ENCODE peak calls at places on chromosomes 5 and 9, in four cellular contexts. U is fibroblast of mammary gland, C is lung, A is ovary. M is an unnamed sample.

GRCh38 chr9:75891277-75892167 is 1.0 kb downstream of the PCSK5 start:
- DNase-seq in U (peak; percentile 30), C (peak; percentile 34), A (peak; percentile 75), M (peak; percentile 55)

GRCh38 chr9:123401879-123402513 is 46.0 kb downstream of the CRB2 start:
- DNase-seq in U (peak; percentile 45), C (no peak), A (no peak), M (peak; percentile 75)

GRCh38 chr9:91143162-91143561 is 218.6 kb downstream of the AUH start:
- DNase-seq in U (no peak), C (no peak), A (no peak), M (no peak)

GRCh38 chr5:60674670-60675069 is 25.3 kb downstream of the DEPDC1B start:
- DNase-seq in U (no peak), C (no peak), A (no peak), M (no peak)

GRCh38 chr5:54988218-54988617 is 2.8 kb upstream of the ESM1 start:
- DNase-seq in U (no peak), C (no peak), A (no peak), M (no peak)

GRCh38 chr9:12141422-12141821 is 551.8 kb upstream of the TYRP1 start:
- DNase-seq in U (peak; percentile 2), C (no peak), A (no peak), M (no peak)

GRCh38 chr9:22645893-22646292 is 199.3 kb downstream of the DMRTA1 start:
- DNase-seq in U (peak; percentile 87), C (no peak), A (no peak), M (no peak)

GRCh38 chr5:170278611-170279500 is 18.7 kb downstream of the LCP2 start:
- DNase-seq in U (no peak), C (peak; percentile 59), A (no peak), M (peak; percentile 10)

GRCh38 chr9:8304720-8305119 is 505.1 kb upstream of the DMAC1 start:
- DNase-seq in U (no peak), C (no peak), A (no peak), M (no peak)

GRCh38 chr5:157473383-157474370 is 13.7 kb downstream of the NIPAL4 start:
- DNase-seq in U (no peak), C (no peak), A (no peak), M (peak; percentile 34)

GRCh38 chr5:135705941-135706340 is 127.2 kb upstream of the CXCL14 start:
- DNase-seq in U (no peak), C (no peak), A (no peak), M (no peak)

GRCh38 chr5:100803391-100803790 is 99.7 kb downstream of the ST8SIA4 start:
- DNase-seq in U (peak; percentile 49), C (no peak), A (no peak), M (peak; percentile 22)

GRCh38 chr9:92155221-92155620 is 40.0 kb upstream of the SPTLC1 start:
- DNase-seq in U (no peak), C (no peak), A (no peak), M (no peak)

GRCh38 chr5:9661316-9662015 is 31.3 kb upstream of the TAS2R1 start:
- DNase-seq in U (no peak), C (no peak), A (no peak), M (no peak)

GRCh38 chr5:83418659-83419321 is 52.8 kb upstream of the VCAN start:
- DNase-seq in U (no peak), C (no peak), A (no peak), M (no peak)

GRCh38 chr5:107670927-107671741 is at the start of gene EFNA5:
- DNase-seq in U (peak; percentile 48), C (peak; percentile 36), A (peak; percentile 20), M (peak; percentile 70)

GRCh38 chr9:134010310-134010709 is 15.0 kb upstream of the BRD3OS start:
- DNase-seq in U (no peak), C (no peak), A (no peak), M (no peak)

GRCh38 chr9:100473271-100474081 is 527 bp downstream of the TMEFF1 start:
- DNase-seq in U (peak; percentile 16), C (no peak), A (no peak), M (peak; percentile 31)

GRCh38 chr5:11047051-11047450 is 286.0 kb upstream of the DAP start:
- DNase-seq in U (no peak), C (no peak), A (no peak), M (no peak)

GRCh38 chr5:11045411-11045810 is 284.4 kb upstream of the DAP start:
- DNase-seq in U (no peak), C (no peak), A (no peak), M (no peak)

GRCh38 chr5:11047625-11048024 is 286.6 kb upstream of the DAP start:
- DNase-seq in U (no peak), C (no peak), A (no peak), M (no peak)

GRCh38 chr5:11044581-11044980 is 283.5 kb upstream of the DAP start:
- DNase-seq in U (no peak), C (no peak), A (no peak), M (no peak)

DNA sequence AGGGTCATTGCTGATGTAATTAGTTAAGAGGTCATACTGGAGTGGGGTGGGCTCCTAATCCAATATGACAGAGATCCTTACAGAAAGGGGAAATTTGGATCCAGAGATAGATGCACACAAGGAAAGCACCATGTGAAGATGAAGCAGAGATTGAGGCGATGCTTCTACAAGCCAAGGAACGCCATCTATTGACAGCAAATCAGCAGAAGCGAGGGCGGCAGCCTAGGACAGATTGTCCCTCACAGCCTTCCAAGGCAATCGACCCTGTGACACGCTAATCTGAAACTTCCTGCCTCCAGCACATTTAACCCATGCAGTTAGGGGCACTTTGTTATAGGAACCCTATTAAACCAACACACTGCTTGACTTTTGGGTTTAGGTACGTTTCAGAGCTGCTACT is 285.1 kb upstream of the DAP start:
- DNase-seq in U (peak; percentile 6), C (no peak), A (no peak), M (peak; percentile 28)
- TF ChIP-seq CTCF in U (no peak), C (peak; percentile 2), A (no peak), M (peak; percentile 41)

DNA sequence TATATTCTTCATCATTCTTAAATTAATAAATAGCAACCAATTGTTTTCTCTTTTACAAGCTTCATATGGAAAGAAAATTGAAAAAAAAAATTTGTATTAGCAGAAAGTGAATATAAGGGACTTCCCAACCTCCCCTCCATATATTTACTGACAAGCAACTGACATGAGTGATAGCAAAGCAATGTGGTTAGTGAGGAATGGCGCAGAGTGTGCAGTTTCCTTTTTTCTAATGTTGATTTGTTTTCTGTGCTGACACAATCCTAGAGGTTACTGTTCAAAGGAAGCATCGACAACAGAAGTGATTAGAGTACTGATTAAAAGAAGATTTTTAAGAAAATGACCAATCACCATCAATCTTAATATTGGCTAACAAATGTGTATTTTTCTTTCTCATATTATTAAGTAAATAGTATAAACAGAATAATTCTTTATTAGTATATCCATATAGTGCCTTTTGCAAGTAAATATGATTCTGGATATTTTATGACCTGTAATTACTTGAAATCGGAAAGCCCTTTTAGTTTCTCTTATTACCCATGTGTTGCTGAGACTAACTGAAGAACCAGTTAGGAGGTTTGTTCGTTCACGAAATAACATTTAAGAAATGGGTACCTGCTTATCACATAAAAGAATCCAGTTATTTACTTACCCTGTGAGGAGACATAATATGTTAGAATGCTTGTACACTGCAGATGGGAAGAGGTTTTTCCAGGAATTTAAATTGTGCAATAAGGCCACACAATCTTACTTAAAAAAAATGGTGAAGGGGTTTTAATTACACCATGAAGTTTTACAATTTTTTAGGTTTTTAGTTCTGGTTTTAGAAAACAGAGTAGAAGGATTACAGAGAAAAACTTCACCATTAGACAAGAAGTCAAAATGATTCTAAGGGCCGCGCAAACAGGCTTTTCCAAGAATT is 1.4 kb upstream of the PTGER4 start:
- DNase-seq in U (no peak), C (no peak), A (no peak), M (no peak)
- H3K4me3 ChIP-seq in U (peak overlapping the region; percentile 73), C (no peak overlapping the region), A (peak overlapping the region; percentile 63), M (peak overlapping the region; percentile 88)

GRCh38 chr5:78890663-78891379 is 94.3 kb downstream of the ARSB start:
- DNase-seq in U (no peak), C (no peak), A (no peak), M (no peak)
- TF ChIP-seq CTCF in U (no peak), C (no peak), A (no peak), M (no peak)

DNA sequence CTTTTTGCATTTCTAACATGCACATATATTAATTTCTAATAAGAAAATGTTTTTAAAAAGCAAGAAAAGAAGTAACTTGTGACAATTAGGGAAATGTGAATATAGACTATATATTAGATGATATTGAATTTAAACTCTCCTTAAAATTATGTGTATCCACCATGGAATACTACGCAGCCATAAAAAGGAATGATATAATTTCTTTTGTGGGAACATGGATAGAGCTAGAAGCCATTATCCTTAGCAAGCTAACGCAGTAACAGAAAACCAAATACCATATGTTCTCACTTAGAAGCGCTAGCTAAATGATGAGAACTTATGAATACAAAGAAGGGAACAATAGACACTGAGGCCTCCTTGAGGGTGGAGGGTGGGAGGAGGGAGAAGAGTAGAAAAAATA is 23.8 kb upstream of the AP3B1 start:
- DNase-seq in U (no peak), C (no peak), A (no peak), M (no peak)
- H3K4me3 ChIP-seq in U (no peak overlapping the region), C (no peak overlapping the region), A (no peak overlapping the region), M (no peak overlapping the region)

GRCh38 chr9:27535701-27536118 is 6.1 kb upstream of the MOB3B start:
- DNase-seq in U (no peak), C (no peak), A (no peak), M (no peak)
- TF ChIP-seq CTCF in U (no peak), C (no peak), A (no peak), M (peak; percentile 31)

M was measured in choroid plexus epithelial cell.